ENCODE peak calls at places on chromosomes 11 and 22, in six cellular contexts. One of them, this sample, is unnamed. For H3K79me2, the result is how much of the 10 kb centered on the place peaks cover.

GRCh38 chr11:114479331-114479730 is 40.1 kb downstream of the REXO2 start:
- DNase-seq in trophoblast cell: no peak
- DNase-seq in hepatocyte: no peak
- DNase-seq in H1: no peak
- DNase-seq in H9: no peak
- DNase-seq in K562: no peak
- DNase-seq in this sample: no peak

GRCh38 chr11:78219493-78220217 is 30.9 kb downstream of the USP35 start:
- DNase-seq in trophoblast cell: no peak
- DNase-seq in H1: no peak
- DNase-seq in K562: no peak
- DNase-seq in hepatocyte: no peak
- DNase-seq in H9: peak
- DNase-seq in this sample: no peak

GRCh38 chr22:26436903-26437515 is 7.9 kb downstream of the ASPHD2 start:
- DNase-seq in hepatocyte: peak
- DNase-seq in K562: no peak
- DNase-seq in H9: no peak
- DNase-seq in H1: no peak
- DNase-seq in trophoblast cell: no peak
- DNase-seq in this sample: no peak

GRCh38 chr11:74325649-74326645 is 14.5 kb upstream of the P4HA3 start:
- DNase-seq in trophoblast cell: no peak
- DNase-seq in H1: no peak
- DNase-seq in H9: no peak
- DNase-seq in K562: no peak
- DNase-seq in hepatocyte: peak
- DNase-seq in this sample: no peak

GRCh38 chr11:119056397-119056999 is 507 bp downstream of the HYOU1 start:
- DNase-seq in H1: no peak
- DNase-seq in hepatocyte: peak
- DNase-seq in K562: peak
- DNase-seq in trophoblast cell: no peak
- DNase-seq in H9: peak
- DNase-seq in this sample: no peak

GRCh38 chr11:118913411-118914125 is 12.2 kb downstream of the BCL9L start:
- DNase-seq in hepatocyte: peak
- DNase-seq in H1: no peak
- DNase-seq in H9: peak
- DNase-seq in K562: no peak
- DNase-seq in trophoblast cell: no peak
- DNase-seq in this sample: no peak

GRCh38 chr22:23684561-23685031 is 6.2 kb upstream of the RGL4 start:
- DNase-seq in H1: no peak
- DNase-seq in trophoblast cell: no peak
- DNase-seq in H9: no peak
- DNase-seq in K562: peak
- DNase-seq in hepatocyte: no peak
- DNase-seq in this sample: no peak

GRCh38 chr11:46382644-46383403 is 1.4 kb downstream of the MDK start:
- DNase-seq in K562: peak
- DNase-seq in H1: no peak
- DNase-seq in H9: peak
- DNase-seq in trophoblast cell: peak
- DNase-seq in hepatocyte: peak
- DNase-seq in this sample: no peak

GRCh38 chr22:45968751-45969413 is 8.1 kb downstream of the WNT7B start:
- DNase-seq in K562: no peak
- DNase-seq in H1: no peak
- DNase-seq in H9: no peak
- DNase-seq in hepatocyte: no peak
- DNase-seq in trophoblast cell: no peak
- DNase-seq in this sample: peak

GRCh38 chr22:22689621-22690345 is 45.4 kb downstream of the GGTLC2 start:
- DNase-seq in K562: no peak
- DNase-seq in H9: no peak
- DNase-seq in H1: no peak
- DNase-seq in hepatocyte: no peak
- DNase-seq in trophoblast cell: no peak
- DNase-seq in this sample: no peak

GRCh38 chr11:78318733-78319132 is 98.9 kb downstream of the GAB2 start:
- DNase-seq in H9: no peak
- DNase-seq in K562: no peak
- DNase-seq in hepatocyte: peak
- DNase-seq in trophoblast cell: no peak
- DNase-seq in H1: no peak
- DNase-seq in this sample: no peak

GRCh38 chr11:118301600-118302195 is 2.8 kb upstream of the CD3E start:
- DNase-seq in H9: no peak
- DNase-seq in H1: no peak
- DNase-seq in trophoblast cell: no peak
- DNase-seq in K562: no peak
- DNase-seq in hepatocyte: no peak
- DNase-seq in this sample: no peak

GRCh38 chr22:44455963-44456358 is 42.1 kb downstream of the RTL6 start:
- DNase-seq in trophoblast cell: no peak
- DNase-seq in H9: no peak
- DNase-seq in hepatocyte: no peak
- DNase-seq in K562: no peak
- DNase-seq in H1: no peak
- DNase-seq in this sample: no peak

GRCh38 chr22:39601180-39601535 is 30.6 kb downstream of the CACNA1I start:
- DNase-seq in K562: no peak
- DNase-seq in trophoblast cell: no peak
- DNase-seq in hepatocyte: no peak
- DNase-seq in H9: no peak
- DNase-seq in H1: no peak
- DNase-seq in this sample: no peak

GRCh38 chr22:39598017-39598965 is 27.7 kb downstream of the CACNA1I start:
- DNase-seq in H1: peak
- DNase-seq in trophoblast cell: no peak
- DNase-seq in hepatocyte: peak
- DNase-seq in H9: peak
- DNase-seq in K562: peak
- DNase-seq in this sample: no peak

GRCh38 chr22:39603345-39603744 is 32.8 kb downstream of the CACNA1I start:
- DNase-seq in K562: no peak
- DNase-seq in H9: no peak
- DNase-seq in hepatocyte: no peak
- DNase-seq in trophoblast cell: no peak
- DNase-seq in H1: no peak
- DNase-seq in this sample: no peak

GRCh38 chr22:39597236-39597869 is 26.8 kb downstream of the CACNA1I start:
- DNase-seq in H1: no peak
- DNase-seq in H9: no peak
- DNase-seq in trophoblast cell: no peak
- DNase-seq in K562: no peak
- DNase-seq in hepatocyte: no peak
- DNase-seq in this sample: no peak

DNA sequence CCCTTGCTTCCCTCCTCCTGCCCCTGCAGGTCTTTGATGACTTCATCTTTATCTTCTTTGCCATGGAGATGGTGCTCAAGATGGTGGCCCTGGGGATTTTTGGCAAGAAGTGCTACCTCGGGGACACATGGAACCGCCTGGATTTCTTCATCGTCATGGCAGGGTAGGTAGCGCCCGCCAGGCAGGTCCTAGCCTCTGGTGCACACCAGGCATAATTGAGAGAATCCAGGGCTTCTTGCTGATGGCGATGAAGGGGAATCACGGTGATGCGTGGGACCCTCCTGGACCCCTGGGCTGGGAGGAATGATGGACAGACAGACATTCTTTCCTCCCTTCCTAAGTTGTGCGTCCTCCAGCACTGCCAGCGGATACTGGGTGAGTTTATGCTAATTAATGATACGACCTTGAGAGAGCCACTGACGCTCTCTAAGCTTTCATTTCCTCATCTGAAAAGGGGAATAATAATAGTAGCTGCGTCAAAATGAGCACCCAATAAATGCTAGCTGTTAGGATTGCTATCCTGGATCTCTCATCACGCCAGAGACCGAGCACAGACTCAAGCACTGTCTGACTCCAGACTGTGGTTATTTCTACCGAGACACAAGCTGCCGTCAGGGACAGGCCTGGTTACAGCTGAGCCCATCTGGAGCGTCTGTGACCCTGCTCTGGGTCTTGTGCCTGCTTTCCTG is 30.1 kb downstream of the CACNA1I start:
- DNase-seq in K562: no peak
- DNase-seq in H1: no peak
- DNase-seq in H9: no peak
- DNase-seq in hepatocyte: no peak
- DNase-seq in trophoblast cell: no peak
- DNase-seq in this sample: no peak
- H2AFZ ChIP-seq in K562: no peak
- H2AFZ ChIP-seq in H1: no peak
- H2AFZ ChIP-seq in H9: no peak
- H2AFZ ChIP-seq in hepatocyte: no peak
- H2AFZ ChIP-seq in trophoblast cell: no peak
- H2AFZ ChIP-seq in this sample: no peak

GRCh38 chr11:68329993-68330699 is 17.8 kb downstream of the LRP5 start:
- DNase-seq in trophoblast cell: peak
- DNase-seq in hepatocyte: no peak
- DNase-seq in H1: no peak
- DNase-seq in H9: no peak
- DNase-seq in K562: no peak
- DNase-seq in this sample: no peak
- H3K79me2 ChIP-seq in trophoblast cell: under half
- H3K79me2 ChIP-seq in hepatocyte: half or more
- H3K79me2 ChIP-seq in H1: half or more
- H3K79me2 ChIP-seq in H9: under half
- H3K79me2 ChIP-seq in K562: under half
- H3K79me2 ChIP-seq in this sample: under half

DNA sequence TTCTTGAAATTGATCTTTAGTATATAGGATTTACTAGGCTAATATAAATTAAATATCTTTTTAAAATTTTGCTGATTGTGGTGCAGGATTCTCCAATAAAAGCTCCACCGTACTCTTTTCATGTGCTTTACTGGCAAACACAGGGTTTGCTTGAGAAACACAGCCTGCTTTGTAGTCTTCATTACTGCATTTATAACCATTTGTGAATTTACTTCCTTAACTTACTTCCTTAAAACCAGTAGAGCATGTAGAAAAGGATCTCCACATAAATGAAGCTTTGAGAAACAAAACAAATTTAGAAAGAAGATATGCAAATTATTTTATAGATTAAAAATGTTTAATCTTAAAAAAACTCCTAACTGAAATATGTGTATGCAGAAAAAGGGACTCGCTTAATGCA is 28.8 kb downstream of the SWAP70 start:
- DNase-seq in hepatocyte: no peak
- DNase-seq in K562: no peak
- DNase-seq in H1: no peak
- DNase-seq in H9: no peak
- DNase-seq in trophoblast cell: no peak
- DNase-seq in this sample: no peak
- H2AFZ ChIP-seq in hepatocyte: no peak
- H2AFZ ChIP-seq in K562: no peak
- H2AFZ ChIP-seq in H1: no peak
- H2AFZ ChIP-seq in H9: no peak
- H2AFZ ChIP-seq in trophoblast cell: no peak
- H2AFZ ChIP-seq in this sample: no peak

GRCh38 chr11:34620820-34621792 is at the start of gene EHF:
- DNase-seq in hepatocyte: peak
- DNase-seq in H9: no peak
- DNase-seq in H1: no peak
- DNase-seq in K562: no peak
- DNase-seq in trophoblast cell: no peak
- DNase-seq in this sample: no peak
- H3K79me2 ChIP-seq in hepatocyte: under half
- H3K79me2 ChIP-seq in H9: under half
- H3K79me2 ChIP-seq in H1: under half
- H3K79me2 ChIP-seq in K562: under half
- H3K79me2 ChIP-seq in trophoblast cell: under half
- H3K79me2 ChIP-seq in this sample: half or more

GRCh38 chr11:58513747-58514367 is 6.0 kb upstream of the OR5B21 start:
- DNase-seq in H9: peak
- DNase-seq in trophoblast cell: peak
- DNase-seq in K562: peak
- DNase-seq in hepatocyte: peak
- DNase-seq in H1: peak
- DNase-seq in this sample: no peak
- H2AFZ ChIP-seq in H9: peak
- H2AFZ ChIP-seq in trophoblast cell: no peak
- H2AFZ ChIP-seq in K562: no peak
- H2AFZ ChIP-seq in hepatocyte: no peak
- H2AFZ ChIP-seq in H1: peak
- H2AFZ ChIP-seq in this sample: no peak

DNA sequence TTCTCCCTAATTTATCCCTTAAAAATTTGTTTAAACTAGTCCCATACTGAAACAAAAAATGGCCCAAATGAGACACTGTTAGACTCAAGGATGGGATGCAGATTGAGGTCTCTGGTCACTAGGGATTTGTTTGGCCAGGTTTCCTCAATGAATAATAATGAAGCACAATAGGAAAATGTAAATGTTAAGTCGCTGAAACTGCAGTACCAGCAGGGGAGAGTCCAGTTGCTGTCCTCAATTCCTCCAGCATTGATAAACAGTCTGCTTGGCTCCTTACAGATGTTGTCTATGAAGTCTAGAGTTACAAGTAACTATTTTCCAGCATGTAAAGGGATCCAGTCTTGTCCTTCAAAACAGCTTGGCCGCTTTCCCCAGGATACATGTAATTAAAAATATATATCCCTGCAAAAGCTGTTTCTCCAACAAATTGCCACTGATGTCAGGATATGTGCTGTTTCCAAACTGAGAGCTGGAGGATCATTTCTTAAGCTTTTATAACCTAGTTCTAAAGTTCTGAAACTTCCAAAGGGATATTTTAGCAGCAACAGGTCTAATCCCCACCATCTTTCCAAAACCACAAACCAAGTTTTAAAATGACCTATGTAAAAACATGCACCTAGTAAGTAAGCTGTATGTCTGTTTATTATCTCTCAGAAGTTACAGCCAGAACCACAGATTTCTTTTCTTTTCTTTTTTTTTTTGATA is 2.1 kb downstream of the FZD4 start:
- DNase-seq in K562: no peak
- DNase-seq in H1: no peak
- DNase-seq in hepatocyte: no peak
- DNase-seq in H9: no peak
- DNase-seq in trophoblast cell: no peak
- DNase-seq in this sample: no peak
- H3K79me2 ChIP-seq in K562: under half
- H3K79me2 ChIP-seq in H1: under half
- H3K79me2 ChIP-seq in hepatocyte: half or more
- H3K79me2 ChIP-seq in H9: under half
- H3K79me2 ChIP-seq in trophoblast cell: under half
- H3K79me2 ChIP-seq in this sample: under half

This sample was measured in keratinocyte.